ENCODE peak calls at places on chromosomes 3 and 15, in nine cellular contexts. One of them, this sample, is unnamed.

GRCh38 chr3:36813320-36813719 is 49.0 kb upstream of the DCLK3 start:
- DNase-seq in adrenal gland: no peak
- DNase-seq in left cardiac atrium: no peak
- DNase-seq in ureter: no peak
- DNase-seq in T-cell: no peak
- DNase-seq in right cardiac atrium: no peak
- DNase-seq in erythroblast: no peak
- DNase-seq in AG04450: no peak
- DNase-seq in HS-27A: no peak
- DNase-seq in this sample: no peak

GRCh38 chr15:64903331-64903950 is 8.3 kb upstream of the ANKDD1A start:
- DNase-seq in T-cell: no peak
- DNase-seq in adrenal gland: no peak
- DNase-seq in ureter: no peak
- DNase-seq in erythroblast: no peak
- DNase-seq in HS-27A: no peak
- DNase-seq in right cardiac atrium: no peak
- DNase-seq in AG04450: no peak
- DNase-seq in left cardiac atrium: no peak
- DNase-seq in this sample: no peak

GRCh38 chr15:25850154-25851111 is 12.7 kb downstream of the ATP10A start:
- DNase-seq in ureter: peak; percentile 82
- DNase-seq in T-cell: peak; percentile 66
- DNase-seq in right cardiac atrium: peak; percentile 94
- DNase-seq in adrenal gland: peak; percentile 72
- DNase-seq in AG04450: no peak
- DNase-seq in left cardiac atrium: peak; percentile 88
- DNase-seq in erythroblast: peak; percentile 14
- DNase-seq in HS-27A: no peak
- DNase-seq in this sample: peak; percentile 86

GRCh38 chr15:29792426-29793159 is 29.7 kb downstream of the TJP1 start:
- DNase-seq in left cardiac atrium: no peak
- DNase-seq in HS-27A: peak; percentile 63
- DNase-seq in ureter: no peak
- DNase-seq in erythroblast: no peak
- DNase-seq in adrenal gland: no peak
- DNase-seq in AG04450: no peak
- DNase-seq in T-cell: no peak
- DNase-seq in right cardiac atrium: no peak
- DNase-seq in this sample: no peak

GRCh38 chr3:178420033-178420432 is 116.2 kb upstream of the KCNMB2 start:
- DNase-seq in ureter: no peak
- DNase-seq in AG04450: no peak
- DNase-seq in T-cell: no peak
- DNase-seq in right cardiac atrium: no peak
- DNase-seq in erythroblast: no peak
- DNase-seq in adrenal gland: no peak
- DNase-seq in left cardiac atrium: no peak
- DNase-seq in HS-27A: no peak
- DNase-seq in this sample: no peak

GRCh38 chr3:181326637-181327223 is 337.2 kb upstream of the DNAJC19 start:
- DNase-seq in ureter: no peak
- DNase-seq in erythroblast: peak; percentile 48
- DNase-seq in left cardiac atrium: no peak
- DNase-seq in right cardiac atrium: peak; percentile 9
- DNase-seq in adrenal gland: no peak
- DNase-seq in T-cell: no peak
- DNase-seq in HS-27A: no peak
- DNase-seq in AG04450: no peak
- DNase-seq in this sample: no peak

GRCh38 chr3:127676921-127677351 is 4.2 kb downstream of the ABTB1 start:
- DNase-seq in AG04450: no peak
- DNase-seq in left cardiac atrium: peak; percentile 17
- DNase-seq in HS-27A: no peak
- DNase-seq in adrenal gland: peak; percentile 14
- DNase-seq in erythroblast: no peak
- DNase-seq in right cardiac atrium: peak; percentile 48
- DNase-seq in T-cell: no peak
- DNase-seq in ureter: peak; percentile 41
- DNase-seq in this sample: no peak

GRCh38 chr15:100284191-100284590 is 57.6 kb downstream of the ADAMTS17 start:
- DNase-seq in erythroblast: no peak
- DNase-seq in left cardiac atrium: no peak
- DNase-seq in adrenal gland: no peak
- DNase-seq in HS-27A: no peak
- DNase-seq in ureter: no peak
- DNase-seq in AG04450: no peak
- DNase-seq in T-cell: no peak
- DNase-seq in right cardiac atrium: no peak
- DNase-seq in this sample: no peak

GRCh38 chr15:78709263-78709882 is 68.4 kb upstream of the CHRNB4 start:
- DNase-seq in adrenal gland: peak; percentile 80
- DNase-seq in T-cell: peak; percentile 64
- DNase-seq in left cardiac atrium: peak; percentile 75
- DNase-seq in ureter: peak; percentile 63
- DNase-seq in erythroblast: peak; percentile 72
- DNase-seq in AG04450: no peak
- DNase-seq in HS-27A: no peak
- DNase-seq in right cardiac atrium: peak; percentile 84
- DNase-seq in this sample: peak; percentile 81

GRCh38 chr3:100210777-100211145 is 50.0 kb upstream of the TBC1D23 start:
- DNase-seq in left cardiac atrium: no peak
- DNase-seq in AG04450: peak; percentile 84
- DNase-seq in HS-27A: no peak
- DNase-seq in T-cell: no peak
- DNase-seq in adrenal gland: no peak
- DNase-seq in erythroblast: no peak
- DNase-seq in right cardiac atrium: no peak
- DNase-seq in ureter: no peak
- DNase-seq in this sample: no peak

GRCh38 chr3:132276228-132276906 is 40.8 kb upstream of the ACP3 start:
- DNase-seq in T-cell: no peak
- DNase-seq in right cardiac atrium: no peak
- DNase-seq in AG04450: no peak
- DNase-seq in adrenal gland: no peak
- DNase-seq in erythroblast: no peak
- DNase-seq in HS-27A: no peak
- DNase-seq in left cardiac atrium: no peak
- DNase-seq in ureter: no peak
- DNase-seq in this sample: no peak

GRCh38 chr3:106482436-106482835 is 613.6 kb upstream of the CBLB start:
- DNase-seq in adrenal gland: no peak
- DNase-seq in ureter: no peak
- DNase-seq in left cardiac atrium: no peak
- DNase-seq in erythroblast: no peak
- DNase-seq in T-cell: no peak
- DNase-seq in HS-27A: no peak
- DNase-seq in AG04450: no peak
- DNase-seq in right cardiac atrium: no peak
- DNase-seq in this sample: no peak

GRCh38 chr3:100982710-100983109 is 10.5 kb downstream of the ABI3BP start:
- DNase-seq in HS-27A: no peak
- DNase-seq in ureter: peak; percentile 68
- DNase-seq in adrenal gland: peak; percentile 24
- DNase-seq in AG04450: no peak
- DNase-seq in T-cell: no peak
- DNase-seq in left cardiac atrium: peak; percentile 64
- DNase-seq in erythroblast: no peak
- DNase-seq in right cardiac atrium: peak; percentile 90
- DNase-seq in this sample: peak; percentile 75

GRCh38 chr15:53210653-53211052 is 420.5 kb upstream of the ONECUT1 start:
- DNase-seq in left cardiac atrium: no peak
- DNase-seq in T-cell: no peak
- DNase-seq in ureter: no peak
- DNase-seq in erythroblast: no peak
- DNase-seq in adrenal gland: no peak
- DNase-seq in HS-27A: no peak
- DNase-seq in AG04450: no peak
- DNase-seq in right cardiac atrium: no peak
- DNase-seq in this sample: no peak

GRCh38 chr3:37993811-37994638 is 3.4 kb downstream of the VILL start:
- DNase-seq in HS-27A: no peak
- DNase-seq in erythroblast: peak; percentile 59
- DNase-seq in right cardiac atrium: peak; percentile 92
- DNase-seq in left cardiac atrium: peak; percentile 89
- DNase-seq in T-cell: peak; percentile 53
- DNase-seq in ureter: peak; percentile 86
- DNase-seq in AG04450: no peak
- DNase-seq in adrenal gland: peak; percentile 79
- DNase-seq in this sample: peak; percentile 84

GRCh38 chr3:192885374-192885773 is 32.3 kb downstream of the MB21D2 start:
- DNase-seq in erythroblast: no peak
- DNase-seq in ureter: no peak
- DNase-seq in adrenal gland: no peak
- DNase-seq in right cardiac atrium: no peak
- DNase-seq in AG04450: no peak
- DNase-seq in left cardiac atrium: no peak
- DNase-seq in T-cell: no peak
- DNase-seq in HS-27A: no peak
- DNase-seq in this sample: no peak

GRCh38 chr3:61809879-61810278 is 248.5 kb downstream of the PTPRG start:
- DNase-seq in T-cell: no peak
- DNase-seq in ureter: no peak
- DNase-seq in AG04450: no peak
- DNase-seq in left cardiac atrium: peak; percentile 65
- DNase-seq in right cardiac atrium: peak; percentile 83
- DNase-seq in adrenal gland: peak; percentile 63
- DNase-seq in HS-27A: no peak
- DNase-seq in erythroblast: no peak
- DNase-seq in this sample: peak; percentile 68

GRCh38 chr3:171661484-171661883 is 148.8 kb downstream of the PLD1 start:
- DNase-seq in left cardiac atrium: no peak
- DNase-seq in AG04450: no peak
- DNase-seq in erythroblast: no peak
- DNase-seq in HS-27A: no peak
- DNase-seq in adrenal gland: no peak
- DNase-seq in T-cell: no peak
- DNase-seq in right cardiac atrium: no peak
- DNase-seq in ureter: no peak
- DNase-seq in this sample: no peak

GRCh38 chr3:99920530-99921376 is 103.1 kb downstream of the CMSS1 start:
- DNase-seq in ureter: peak; percentile 68
- DNase-seq in adrenal gland: peak; percentile 82
- DNase-seq in HS-27A: no peak
- DNase-seq in AG04450: no peak
- DNase-seq in erythroblast: peak; percentile 57
- DNase-seq in left cardiac atrium: peak; percentile 84
- DNase-seq in T-cell: no peak
- DNase-seq in right cardiac atrium: peak; percentile 92
- DNase-seq in this sample: peak; percentile 80

GRCh38 chr15:63986751-63987341 is 59.4 kb downstream of the DAPK2 start:
- DNase-seq in erythroblast: no peak
- DNase-seq in AG04450: no peak
- DNase-seq in ureter: no peak
- DNase-seq in HS-27A: no peak
- DNase-seq in right cardiac atrium: no peak
- DNase-seq in left cardiac atrium: no peak
- DNase-seq in T-cell: peak; percentile 10
- DNase-seq in adrenal gland: no peak
- DNase-seq in this sample: no peak

GRCh38 chr3:176469694-176470205 is 727.5 kb downstream of the TBL1XR1 start:
- DNase-seq in HS-27A: peak; percentile 43
- DNase-seq in left cardiac atrium: no peak
- DNase-seq in AG04450: no peak
- DNase-seq in right cardiac atrium: no peak
- DNase-seq in ureter: no peak
- DNase-seq in erythroblast: no peak
- DNase-seq in adrenal gland: no peak
- DNase-seq in T-cell: no peak
- DNase-seq in this sample: no peak

GRCh38 chr3:127484601-127485388 is 105.7 kb downstream of the TPRA1 start:
- DNase-seq in T-cell: no peak
- DNase-seq in left cardiac atrium: no peak
- DNase-seq in ureter: peak; percentile 5
- DNase-seq in erythroblast: no peak
- DNase-seq in AG04450: no peak
- DNase-seq in adrenal gland: peak; percentile 18
- DNase-seq in right cardiac atrium: no peak
- DNase-seq in HS-27A: no peak
- DNase-seq in this sample: no peak

GRCh38 chr3:52843116-52843865 is 8.5 kb upstream of the MUSTN1 start:
- DNase-seq in HS-27A: no peak
- DNase-seq in erythroblast: no peak
- DNase-seq in right cardiac atrium: peak; percentile 33
- DNase-seq in T-cell: no peak
- DNase-seq in left cardiac atrium: no peak
- DNase-seq in AG04450: no peak
- DNase-seq in ureter: no peak
- DNase-seq in adrenal gland: no peak
- DNase-seq in this sample: no peak

GRCh38 chr15:44094776-44095175 is 100.3 kb downstream of the FRMD5 start:
- DNase-seq in left cardiac atrium: no peak
- DNase-seq in ureter: no peak
- DNase-seq in right cardiac atrium: no peak
- DNase-seq in adrenal gland: no peak
- DNase-seq in erythroblast: no peak
- DNase-seq in T-cell: no peak
- DNase-seq in AG04450: no peak
- DNase-seq in HS-27A: no peak
- DNase-seq in this sample: no peak

GRCh38 chr3:71172951-71173350 is 410.6 kb downstream of the FOXP1 start:
- DNase-seq in AG04450: peak; percentile 45
- DNase-seq in right cardiac atrium: no peak
- DNase-seq in HS-27A: no peak
- DNase-seq in erythroblast: no peak
- DNase-seq in ureter: no peak
- DNase-seq in adrenal gland: no peak
- DNase-seq in T-cell: no peak
- DNase-seq in left cardiac atrium: no peak
- DNase-seq in this sample: no peak

GRCh38 chr15:68113273-68113672 is 59.2 kb downstream of the PIAS1 start:
- DNase-seq in ureter: no peak
- DNase-seq in T-cell: no peak
- DNase-seq in erythroblast: peak; percentile 35
- DNase-seq in HS-27A: no peak
- DNase-seq in right cardiac atrium: no peak
- DNase-seq in adrenal gland: no peak
- DNase-seq in AG04450: no peak
- DNase-seq in left cardiac atrium: no peak
- DNase-seq in this sample: no peak

GRCh38 chr3:128804017-128804816 is 75.2 kb upstream of the ACAD9 start:
- DNase-seq in erythroblast: peak; percentile 61
- DNase-seq in HS-27A: no peak
- DNase-seq in AG04450: no peak
- DNase-seq in ureter: no peak
- DNase-seq in adrenal gland: no peak
- DNase-seq in T-cell: peak; percentile 65
- DNase-seq in left cardiac atrium: no peak
- DNase-seq in right cardiac atrium: no peak
- DNase-seq in this sample: no peak

GRCh38 chr3:141280086-141280485 is 48.5 kb downstream of the PXYLP1 start:
- DNase-seq in left cardiac atrium: no peak
- DNase-seq in HS-27A: no peak
- DNase-seq in AG04450: no peak
- DNase-seq in T-cell: no peak
- DNase-seq in erythroblast: no peak
- DNase-seq in ureter: no peak
- DNase-seq in adrenal gland: no peak
- DNase-seq in right cardiac atrium: no peak
- DNase-seq in this sample: no peak

GRCh38 chr3:127964053-127964452 is 49.0 kb downstream of the KBTBD12 start:
- DNase-seq in AG04450: no peak
- DNase-seq in HS-27A: no peak
- DNase-seq in left cardiac atrium: no peak
- DNase-seq in erythroblast: peak; percentile 19
- DNase-seq in adrenal gland: no peak
- DNase-seq in ureter: no peak
- DNase-seq in right cardiac atrium: peak; percentile 40
- DNase-seq in T-cell: no peak
- DNase-seq in this sample: no peak

GRCh38 chr3:62611541-62612240 is 238.3 kb upstream of the FEZF2 start:
- DNase-seq in adrenal gland: no peak
- DNase-seq in T-cell: no peak
- DNase-seq in left cardiac atrium: no peak
- DNase-seq in right cardiac atrium: no peak
- DNase-seq in ureter: no peak
- DNase-seq in erythroblast: no peak
- DNase-seq in AG04450: no peak
- DNase-seq in HS-27A: no peak
- DNase-seq in this sample: no peak

GRCh38 chr15:79942656-79943481 is 28.1 kb downstream of the BCL2A1 start:
- DNase-seq in ureter: no peak
- DNase-seq in left cardiac atrium: no peak
- DNase-seq in T-cell: no peak
- DNase-seq in HS-27A: peak; percentile 59
- DNase-seq in erythroblast: no peak
- DNase-seq in AG04450: no peak
- DNase-seq in right cardiac atrium: no peak
- DNase-seq in adrenal gland: no peak
- DNase-seq in this sample: no peak